ENCODE peak calls at places on chromosomes 16 and 17, in nine cellular contexts. One of them, this sample, is unnamed.

GRCh38 chr16:46894011-46894672 is 10.0 kb downstream of the GPT2 start:
- DNase-seq in body of pancreas: peak
- DNase-seq in ovary: peak
- DNase-seq in suprapubic skin: no peak
- DNase-seq in transverse colon: no peak
- DNase-seq in GM12891: no peak
- DNase-seq in gastrocnemius medialis: peak
- DNase-seq in HCT116: no peak
- DNase-seq in IMR-90: peak
- DNase-seq in this sample: no peak

GRCh38 chr17:73827627-73828241 is 183.5 kb upstream of the SDK2 start:
- DNase-seq in gastrocnemius medialis: no peak
- DNase-seq in HCT116: no peak
- DNase-seq in body of pancreas: no peak
- DNase-seq in ovary: no peak
- DNase-seq in IMR-90: no peak
- DNase-seq in suprapubic skin: no peak
- DNase-seq in transverse colon: peak
- DNase-seq in GM12891: no peak
- DNase-seq in this sample: no peak

GRCh38 chr17:66508896-66509843 is 206.8 kb downstream of the PRKCA start:
- DNase-seq in body of pancreas: peak
- DNase-seq in GM12891: no peak
- DNase-seq in suprapubic skin: no peak
- DNase-seq in gastrocnemius medialis: peak
- DNase-seq in IMR-90: peak
- DNase-seq in ovary: no peak
- DNase-seq in HCT116: peak
- DNase-seq in transverse colon: peak
- DNase-seq in this sample: peak

GRCh38 chr17:35023538-35023937 is 40.0 kb downstream of the RFFL start:
- DNase-seq in GM12891: no peak
- DNase-seq in ovary: no peak
- DNase-seq in suprapubic skin: no peak
- DNase-seq in gastrocnemius medialis: no peak
- DNase-seq in HCT116: no peak
- DNase-seq in transverse colon: no peak
- DNase-seq in IMR-90: no peak
- DNase-seq in body of pancreas: no peak
- DNase-seq in this sample: no peak

GRCh38 chr17:74118504-74118903 is 85.0 kb upstream of the RPL38 start:
- DNase-seq in IMR-90: no peak
- DNase-seq in ovary: no peak
- DNase-seq in GM12891: no peak
- DNase-seq in transverse colon: no peak
- DNase-seq in gastrocnemius medialis: no peak
- DNase-seq in suprapubic skin: peak
- DNase-seq in body of pancreas: no peak
- DNase-seq in HCT116: no peak
- DNase-seq in this sample: no peak

GRCh38 chr16:47916266-47916665 is 239.5 kb downstream of the ABCC12 start:
- DNase-seq in GM12891: no peak
- DNase-seq in suprapubic skin: no peak
- DNase-seq in ovary: no peak
- DNase-seq in HCT116: no peak
- DNase-seq in IMR-90: peak
- DNase-seq in transverse colon: no peak
- DNase-seq in body of pancreas: no peak
- DNase-seq in gastrocnemius medialis: no peak
- DNase-seq in this sample: no peak

GRCh38 chr16:17839272-17839671 is 368.5 kb upstream of the XYLT1 start:
- DNase-seq in suprapubic skin: no peak
- DNase-seq in transverse colon: no peak
- DNase-seq in GM12891: no peak
- DNase-seq in gastrocnemius medialis: no peak
- DNase-seq in body of pancreas: no peak
- DNase-seq in HCT116: no peak
- DNase-seq in IMR-90: no peak
- DNase-seq in ovary: no peak
- DNase-seq in this sample: no peak

GRCh38 chr16:72722552-72722951 is 325.4 kb downstream of the ZFHX3 start:
- DNase-seq in GM12891: no peak
- DNase-seq in body of pancreas: no peak
- DNase-seq in IMR-90: no peak
- DNase-seq in HCT116: no peak
- DNase-seq in suprapubic skin: no peak
- DNase-seq in transverse colon: no peak
- DNase-seq in ovary: no peak
- DNase-seq in gastrocnemius medialis: no peak
- DNase-seq in this sample: no peak

GRCh38 chr17:21385281-21385845 is 9.2 kb downstream of the KCNJ12 start:
- DNase-seq in transverse colon: no peak
- DNase-seq in ovary: no peak
- DNase-seq in HCT116: no peak
- DNase-seq in IMR-90: no peak
- DNase-seq in GM12891: no peak
- DNase-seq in gastrocnemius medialis: no peak
- DNase-seq in suprapubic skin: no peak
- DNase-seq in body of pancreas: no peak
- DNase-seq in this sample: no peak

GRCh38 chr17:50272246-50272645 is 2.0 kb upstream of the TMEM92 start:
- DNase-seq in gastrocnemius medialis: no peak
- DNase-seq in GM12891: no peak
- DNase-seq in body of pancreas: peak
- DNase-seq in transverse colon: peak
- DNase-seq in ovary: peak
- DNase-seq in HCT116: no peak
- DNase-seq in IMR-90: no peak
- DNase-seq in suprapubic skin: no peak
- DNase-seq in this sample: no peak

GRCh38 chr17:73155410-73156165 is 9.2 kb upstream of the SSTR2 start:
- DNase-seq in gastrocnemius medialis: no peak
- DNase-seq in HCT116: no peak
- DNase-seq in ovary: no peak
- DNase-seq in IMR-90: no peak
- DNase-seq in transverse colon: no peak
- DNase-seq in suprapubic skin: no peak
- DNase-seq in GM12891: no peak
- DNase-seq in body of pancreas: no peak
- DNase-seq in this sample: no peak

GRCh38 chr17:51721711-51722110 is 436.8 kb downstream of the CA10 start:
- DNase-seq in IMR-90: no peak
- DNase-seq in gastrocnemius medialis: no peak
- DNase-seq in body of pancreas: no peak
- DNase-seq in suprapubic skin: no peak
- DNase-seq in ovary: no peak
- DNase-seq in HCT116: no peak
- DNase-seq in transverse colon: no peak
- DNase-seq in GM12891: no peak
- DNase-seq in this sample: no peak

GRCh38 chr17:42111901-42112551 is 488 bp downstream of the DHX58 start:
- DNase-seq in gastrocnemius medialis: no peak
- DNase-seq in ovary: peak
- DNase-seq in body of pancreas: peak
- DNase-seq in suprapubic skin: no peak
- DNase-seq in IMR-90: peak
- DNase-seq in HCT116: no peak
- DNase-seq in transverse colon: peak
- DNase-seq in GM12891: no peak
- DNase-seq in this sample: peak

GRCh38 chr17:4005296-4006164 is 41.3 kb upstream of the ATP2A3 start:
- DNase-seq in gastrocnemius medialis: no peak
- DNase-seq in IMR-90: no peak
- DNase-seq in transverse colon: no peak
- DNase-seq in suprapubic skin: peak
- DNase-seq in body of pancreas: no peak
- DNase-seq in HCT116: no peak
- DNase-seq in GM12891: no peak
- DNase-seq in ovary: no peak
- DNase-seq in this sample: no peak

GRCh38 chr17:56222255-56222654 is 69.0 kb downstream of the ANKFN1 start:
- DNase-seq in gastrocnemius medialis: no peak
- DNase-seq in suprapubic skin: no peak
- DNase-seq in HCT116: no peak
- DNase-seq in body of pancreas: no peak
- DNase-seq in transverse colon: no peak
- DNase-seq in ovary: no peak
- DNase-seq in GM12891: no peak
- DNase-seq in IMR-90: peak
- DNase-seq in this sample: no peak

GRCh38 chr16:83247767-83248372 is 559.9 kb upstream of the HSBP1 start:
- DNase-seq in body of pancreas: no peak
- DNase-seq in GM12891: no peak
- DNase-seq in IMR-90: no peak
- DNase-seq in HCT116: no peak
- DNase-seq in transverse colon: no peak
- DNase-seq in gastrocnemius medialis: no peak
- DNase-seq in suprapubic skin: no peak
- DNase-seq in ovary: no peak
- DNase-seq in this sample: no peak

DNA sequence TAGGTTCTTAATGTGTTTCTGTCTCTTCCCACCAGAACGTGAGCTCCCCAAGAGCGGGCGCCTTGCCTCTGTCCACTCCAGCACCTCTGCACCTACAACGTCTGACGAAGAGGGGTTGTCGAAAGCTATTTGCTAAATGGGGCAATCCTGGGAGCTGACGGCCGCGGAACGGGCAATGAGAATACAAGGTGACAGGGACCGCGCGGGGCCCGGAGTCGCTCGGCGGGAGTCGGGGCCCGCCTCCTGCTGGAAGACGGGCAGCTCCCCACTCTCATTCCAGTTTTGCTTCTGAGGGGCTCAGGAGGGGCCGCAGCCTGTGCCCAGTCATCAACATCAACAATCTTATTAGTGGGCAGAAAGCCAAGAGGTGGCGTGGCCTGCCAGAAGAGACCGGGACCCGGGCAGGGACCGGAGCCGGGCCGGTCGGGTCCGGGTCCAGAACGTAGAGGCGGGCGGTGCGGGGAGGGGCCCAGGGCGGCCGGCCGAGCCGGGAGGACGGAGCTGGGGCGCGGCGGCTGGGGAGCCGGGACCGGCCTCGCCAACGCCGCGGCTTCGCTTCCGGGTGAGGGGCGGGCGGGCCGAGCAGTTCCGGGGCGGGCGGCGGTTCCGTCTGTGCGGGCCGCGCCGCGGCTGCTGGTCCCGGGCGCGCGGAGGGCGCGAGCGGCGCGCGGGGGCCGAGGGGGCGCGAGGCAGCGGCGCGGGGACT is at the start of gene MOSMO:
- DNase-seq in IMR-90: peak
- DNase-seq in ovary: peak
- DNase-seq in transverse colon: peak
- DNase-seq in gastrocnemius medialis: peak
- DNase-seq in body of pancreas: peak
- DNase-seq in suprapubic skin: peak
- DNase-seq in GM12891: peak
- DNase-seq in HCT116: no peak
- DNase-seq in this sample: peak
- TF ChIP-seq POLR2A in IMR-90: peak
- TF ChIP-seq POLR2A in ovary: peak
- TF ChIP-seq POLR2A in transverse colon: peak
- TF ChIP-seq POLR2A in gastrocnemius medialis: peak
- TF ChIP-seq POLR2A in body of pancreas: peak
- TF ChIP-seq POLR2A in suprapubic skin: no peak
- TF ChIP-seq POLR2A in GM12891: no peak
- TF ChIP-seq POLR2A in HCT116: no peak
- TF ChIP-seq POLR2A in this sample: peak

DNA sequence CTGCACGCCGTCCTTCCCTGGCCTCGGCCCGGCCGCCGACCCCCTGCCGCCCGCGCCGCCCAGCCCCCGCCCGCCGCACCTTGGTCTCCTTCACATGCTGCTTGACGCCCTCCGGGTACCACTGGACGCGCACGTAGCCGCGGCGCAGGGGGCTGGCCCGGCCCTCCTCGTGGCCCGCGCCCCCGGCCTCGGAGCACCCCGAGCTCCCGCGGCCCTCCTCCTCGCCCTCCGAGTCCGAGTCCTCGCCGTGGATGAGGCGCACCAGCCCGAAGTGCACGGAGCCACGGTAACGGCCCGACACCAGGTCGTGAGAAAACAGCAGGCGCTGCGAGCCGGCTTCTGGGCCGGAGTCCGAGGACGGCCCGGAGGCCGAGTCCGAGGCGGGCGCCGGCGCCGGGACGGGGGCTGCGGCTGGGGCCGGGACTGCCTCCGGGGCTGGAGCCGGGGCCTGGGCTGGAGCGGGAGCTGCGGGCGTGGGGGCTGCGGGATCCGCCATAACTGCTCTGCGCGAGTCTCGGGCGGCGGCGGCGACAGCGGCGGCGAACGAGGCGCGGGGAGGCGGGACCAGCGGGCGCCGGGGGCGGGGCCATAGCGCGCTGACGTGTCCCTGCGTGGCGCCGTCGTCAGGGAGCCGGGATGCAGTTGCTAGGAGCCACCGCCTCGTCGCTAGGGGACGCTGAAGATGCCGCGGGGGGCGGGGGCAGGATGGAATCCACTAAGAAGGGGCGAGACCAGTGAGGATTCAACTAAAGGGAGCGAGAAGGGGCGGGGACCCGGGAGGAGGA is at the start of gene UBE2O:
- DNase-seq in ovary: peak
- DNase-seq in gastrocnemius medialis: peak
- DNase-seq in suprapubic skin: peak
- DNase-seq in GM12891: peak
- DNase-seq in transverse colon: peak
- DNase-seq in IMR-90: peak
- DNase-seq in HCT116: peak
- DNase-seq in body of pancreas: peak
- DNase-seq in this sample: peak
- TF ChIP-seq POLR2A in ovary: peak
- TF ChIP-seq POLR2A in gastrocnemius medialis: peak
- TF ChIP-seq POLR2A in suprapubic skin: no peak
- TF ChIP-seq POLR2A in GM12891: no peak
- TF ChIP-seq POLR2A in transverse colon: no peak
- TF ChIP-seq POLR2A in IMR-90: peak
- TF ChIP-seq POLR2A in HCT116: peak
- TF ChIP-seq POLR2A in body of pancreas: no peak
- TF ChIP-seq POLR2A in this sample: peak

DNA sequence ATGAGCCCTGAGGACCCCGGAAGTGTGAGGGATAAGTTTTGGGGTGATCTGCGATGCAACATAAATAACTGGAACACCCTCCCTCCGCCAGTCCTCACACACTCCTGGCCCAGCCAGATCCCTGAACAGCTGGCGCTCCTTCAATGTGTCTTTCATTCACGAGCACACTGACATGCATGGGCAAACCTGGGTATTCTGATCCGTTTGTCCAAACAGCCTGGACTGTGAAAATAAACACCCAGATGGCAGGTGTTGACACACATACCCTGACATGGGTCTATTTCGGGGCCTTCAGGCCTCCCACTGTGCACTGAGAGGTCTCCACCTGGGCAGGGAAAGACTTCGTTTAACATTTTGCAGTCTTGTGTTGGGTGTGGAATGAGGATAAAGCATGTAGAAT is 3.0 kb upstream of the CPNE2 start:
- DNase-seq in suprapubic skin: no peak
- DNase-seq in gastrocnemius medialis: no peak
- DNase-seq in GM12891: no peak
- DNase-seq in HCT116: no peak
- DNase-seq in body of pancreas: no peak
- DNase-seq in ovary: no peak
- DNase-seq in IMR-90: no peak
- DNase-seq in transverse colon: no peak
- DNase-seq in this sample: no peak
- TF ChIP-seq POLR2A in suprapubic skin: no peak
- TF ChIP-seq POLR2A in gastrocnemius medialis: no peak
- TF ChIP-seq POLR2A in GM12891: no peak
- TF ChIP-seq POLR2A in HCT116: no peak
- TF ChIP-seq POLR2A in body of pancreas: no peak
- TF ChIP-seq POLR2A in ovary: no peak
- TF ChIP-seq POLR2A in IMR-90: no peak
- TF ChIP-seq POLR2A in transverse colon: no peak
- TF ChIP-seq POLR2A in this sample: no peak

GRCh38 chr17:2337152-2337810 is at the start of gene SGSM2:
- DNase-seq in GM12891: peak
- DNase-seq in HCT116: no peak
- DNase-seq in transverse colon: peak
- DNase-seq in suprapubic skin: no peak
- DNase-seq in gastrocnemius medialis: no peak
- DNase-seq in body of pancreas: peak
- DNase-seq in ovary: peak
- DNase-seq in IMR-90: peak
- DNase-seq in this sample: peak
- TF ChIP-seq POLR2A in GM12891: no peak
- TF ChIP-seq POLR2A in HCT116: no peak
- TF ChIP-seq POLR2A in transverse colon: no peak
- TF ChIP-seq POLR2A in suprapubic skin: no peak
- TF ChIP-seq POLR2A in gastrocnemius medialis: no peak
- TF ChIP-seq POLR2A in body of pancreas: no peak
- TF ChIP-seq POLR2A in ovary: no peak
- TF ChIP-seq POLR2A in IMR-90: no peak
- TF ChIP-seq POLR2A in this sample: peak

This sample was measured in H54.